ENCODE peak calls at places on chromosome 1, in six cellular contexts. U is fibroblast of the aortic adventitia, G is tibial nerve, H is adrenal gland, Y is stomach, I is BJ. S is an unnamed sample.

GRCh38 chr1:80640978-80641377 is 1159.8 kb upstream of the ADGRL2 start:
- DNase-seq in U (no peak), G (no peak), H (no peak), Y (no peak), I (no peak), S (no peak)

GRCh38 chr1:68811806-68812205 is 314.9 kb upstream of the DEPDC1 start:
- DNase-seq in U (no peak), G (no peak), H (no peak), Y (no peak), I (no peak), S (no peak)

GRCh38 chr1:165217958-165218357 is 138.6 kb downstream of the LMX1A start:
- DNase-seq in U (no peak), G (no peak), H (no peak), Y (no peak), I (no peak), S (no peak)

GRCh38 chr1:65558215-65558614 is 137.7 kb downstream of the LEPR start:
- DNase-seq in U (peak; percentile 14), G (no peak), H (no peak), Y (no peak), I (no peak), S (no peak)

GRCh38 chr1:117313555-117313954 is 53.7 kb upstream of the MAN1A2 start:
- DNase-seq in U (no peak), G (no peak), H (no peak), Y (no peak), I (no peak), S (no peak)

GRCh38 chr1:48127735-48128685 is 94.5 kb upstream of the SLC5A9 start:
- DNase-seq in U (no peak), G (no peak), H (no peak), Y (no peak), I (no peak), S (no peak)

GRCh38 chr1:201585901-201586300 is 47.0 kb downstream of the NAV1 start:
- DNase-seq in U (peak; percentile 58), G (no peak), H (no peak), Y (no peak), I (no peak), S (no peak)

GRCh38 chr1:203839081-203839480 is 22.3 kb upstream of the SNRPE start:
- DNase-seq in U (peak; percentile 94), G (no peak), H (no peak), Y (no peak), I (no peak), S (peak; percentile 87)

GRCh38 chr1:157098519-157098918 is 1.1 kb downstream of the ETV3L start:
- DNase-seq in U (no peak), G (no peak), H (no peak), Y (no peak), I (no peak), S (no peak)

GRCh38 chr1:215439549-215439948 is 127.6 kb upstream of the KCTD3 start:
- DNase-seq in U (no peak), G (no peak), H (no peak), Y (no peak), I (no peak), S (no peak)

GRCh38 chr1:18069903-18070302 is 37.7 kb upstream of the IGSF21 start:
- DNase-seq in U (no peak), G (no peak), H (no peak), Y (no peak), I (no peak), S (no peak)

GRCh38 chr1:225464851-225465792 is 37.3 kb upstream of the LBR start:
- DNase-seq in U (no peak), G (no peak), H (no peak), Y (no peak), I (no peak), S (no peak)

GRCh38 chr1:246583448-246584185 is 17.4 kb downstream of the CNST start:
- DNase-seq in U (peak; percentile 58), G (no peak), H (peak; percentile 86), Y (peak; percentile 44), I (no peak), S (peak; percentile 79)

GRCh38 chr1:26358411-26359384 is 4.8 kb upstream of the CRYBG2 start:
- DNase-seq in U (no peak), G (no peak), H (no peak), Y (peak; percentile 70), I (no peak), S (no peak)

GRCh38 chr1:56709269-56709880 is 64.3 kb downstream of the PRKAA2 start:
- DNase-seq in U (peak; percentile 81), G (no peak), H (peak; percentile 21), Y (no peak), I (no peak), S (peak; percentile 72)

GRCh38 chr1:159823401-159823800 is 3.3 kb upstream of the SLAMF8 start:
- DNase-seq in U (no peak), G (no peak), H (no peak), Y (no peak), I (no peak), S (no peak)

GRCh38 chr1:154808909-154809262 is 61.2 kb downstream of the KCNN3 start:
- DNase-seq in U (no peak), G (no peak), H (no peak), Y (no peak), I (no peak), S (no peak)

GRCh38 chr1:61836649-61837048 is 94.4 kb downstream of the PATJ start:
- DNase-seq in U (no peak), G (no peak), H (peak; percentile 38), Y (no peak), I (no peak), S (no peak)

GRCh38 chr1:117757668-117758067 is 151.8 kb downstream of the TENT5C start:
- DNase-seq in U (peak; percentile 76), G (no peak), H (no peak), Y (no peak), I (no peak), S (peak; percentile 19)

GRCh38 chr1:213492161-213493041 is 441.4 kb downstream of the RPS6KC1 start:
- DNase-seq in U (no peak), G (no peak), H (no peak), Y (no peak), I (no peak), S (no peak)
- TF ChIP-seq CTCF in U (no peak), G (no peak), H (no peak), Y (no peak), I (no peak), S (no peak)

DNA sequence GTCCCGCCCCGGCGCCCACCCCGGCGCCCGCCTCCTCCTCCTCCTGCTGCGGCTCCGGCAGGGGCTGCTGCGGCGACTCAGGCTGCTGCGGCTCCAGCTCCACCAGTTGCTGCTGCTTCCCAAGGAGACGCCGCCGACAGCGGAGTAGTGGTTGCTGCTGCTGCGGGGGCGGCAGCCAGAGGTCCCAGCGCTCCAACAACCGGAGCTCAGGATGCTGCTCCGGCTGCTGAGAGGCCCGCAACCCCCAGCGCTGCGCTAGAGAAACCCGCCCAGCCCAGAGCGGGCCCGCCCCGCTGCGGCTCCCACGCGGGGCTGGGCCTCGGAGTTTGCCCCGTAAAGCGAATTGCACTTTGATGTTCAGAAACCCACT is 1.2 kb downstream of the CRCT1 start:
- DNase-seq in U (peak; percentile 8), G (no peak), H (no peak), Y (no peak), I (no peak), S (peak; percentile 8)
- H3K4me3 ChIP-seq in U (no peak overlapping the region), G (peak overlapping the region; percentile 18), H (peak overlapping the region; percentile 33), Y (peak overlapping the region; percentile 18), I (no peak overlapping the region), S (no peak overlapping the region)

GRCh38 chr1:16913616-16913865 is 8.2 kb upstream of the CROCC start:
- DNase-seq in U (no peak), G (no peak), H (no peak), Y (no peak), I (no peak), S (no peak)

GRCh38 chr1:16918371-16918770 is 3.4 kb upstream of the CROCC start:
- DNase-seq in U (no peak), G (no peak), H (no peak), Y (no peak), I (no peak), S (no peak)

GRCh38 chr1:16913866-16914662 is 7.7 kb upstream of the CROCC start:
- DNase-seq in U (peak; percentile 93), G (peak; percentile 90), H (peak; percentile 93), Y (peak; percentile 96), I (peak; percentile 73), S (peak; percentile 96)

GRCh38 chr1:16920951-16921350 is 780 bp upstream of the CROCC start:
- DNase-seq in U (no peak), G (no peak), H (no peak), Y (no peak), I (no peak), S (no peak)

DNA sequence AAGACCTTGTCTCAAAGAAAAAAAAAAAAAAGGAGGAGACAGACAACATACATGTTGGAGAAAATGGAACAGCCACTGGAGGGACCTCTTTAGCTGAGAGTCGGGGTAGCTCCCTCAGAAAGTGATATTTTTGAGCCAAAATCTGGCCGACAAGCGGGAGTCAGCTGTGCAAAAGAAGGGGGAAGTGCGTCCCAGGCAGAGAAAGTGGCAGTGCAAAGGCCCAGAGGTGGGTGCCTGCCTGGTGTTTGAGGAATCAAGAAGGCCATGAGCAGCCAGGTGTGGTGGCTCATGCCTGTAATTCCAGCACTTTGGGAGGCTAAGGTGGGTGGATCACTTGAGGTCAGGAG is 6.1 kb upstream of the CROCC start:
- DNase-seq in U (peak; percentile 24), G (no peak), H (no peak), Y (no peak), I (no peak), S (peak; percentile 22)
- TF ChIP-seq CTCF in U (no peak), G (no peak), H (no peak), Y (no peak), I (no peak), S (peak; percentile 8)

GRCh38 chr1:2558861-2559260 is 2.7 kb downstream of the TNFRSF14 start:
- DNase-seq in U (no peak), G (no peak), H (no peak), Y (no peak), I (no peak), S (no peak)
- H3K4me3 ChIP-seq in U (no peak overlapping the region), G (no peak overlapping the region), H (no peak overlapping the region), Y (no peak overlapping the region), I (no peak overlapping the region), S (no peak overlapping the region)

GRCh38 chr1:100543640-100544039 is 5.7 kb downstream of the GPR88 start:
- DNase-seq in U (no peak), G (no peak), H (no peak), Y (no peak), I (no peak), S (no peak)
- TF ChIP-seq CTCF in U (peak; percentile 24), G (no peak), H (no peak), Y (no peak), I (peak; percentile 16), S (peak; percentile 28)

S was measured in fibroblast of pulmonary artery.